ENCODE peak calls at places on chromosomes 7 and 10, in seven cellular contexts. Q, N, X, B, H, G and Z are unnamed samples.

GRCh38 chr7:30116771-30117170 is 18.0 kb upstream of the MTURN start:
- DNase-seq in Q (no peak), N (no peak), X (no peak), B (no peak), H (no peak), G (no peak), Z (peak; percentile 13)

GRCh38 chr10:7408494-7409044 is 2.3 kb downstream of the SFMBT2 start:
- DNase-seq in Q (no peak), N (peak; percentile 51), X (peak; percentile 79), B (peak; percentile 78), H (no peak), G (peak; percentile 39), Z (peak; percentile 77)

GRCh38 chr7:80294321-80294720 is 159.7 kb downstream of the GNAI1 start:
- DNase-seq in Q (peak; percentile 61), N (no peak), X (no peak), B (no peak), H (no peak), G (peak; percentile 27), Z (no peak)

GRCh38 chr7:116356979-116357378 is 142.6 kb upstream of the CAV2 start:
- DNase-seq in Q (no peak), N (peak; percentile 18), X (no peak), B (no peak), H (no peak), G (peak; percentile 5), Z (no peak)

GRCh38 chr7:149669121-149669818 is 104.1 kb downstream of the ZNF467 start:
- DNase-seq in Q (peak; percentile 53), N (no peak), X (no peak), B (no peak), H (no peak), G (peak; percentile 44), Z (peak; percentile 60)

GRCh38 chr7:17814058-17814457 is 126.2 kb downstream of the SNX13 start:
- DNase-seq in Q (no peak), N (no peak), X (no peak), B (no peak), H (no peak), G (no peak), Z (no peak)

GRCh38 chr10:102003541-102003940 is 52.4 kb downstream of the ARMH3 start:
- DNase-seq in Q (peak; percentile 74), N (peak; percentile 22), X (no peak), B (no peak), H (no peak), G (peak; percentile 38), Z (no peak)

GRCh38 chr7:150332852-150333635 is 8.4 kb downstream of the RARRES2 start:
- DNase-seq in Q (no peak), N (no peak), X (no peak), B (no peak), H (no peak), G (no peak), Z (no peak)

GRCh38 chr7:23544913-23545354 is 13.2 kb upstream of the TRA2A start:
- DNase-seq in Q (peak; percentile 62), N (peak; percentile 91), X (no peak), B (no peak), H (peak; percentile 50), G (peak; percentile 39), Z (peak; percentile 76)